ENCODE peak calls at places on chromosomes 1 and 21, in five cellular contexts. S is body of pancreas, B is BE2C, X is tibial artery, I is stomach. E is an unnamed sample. For H3K4me1 and H3K9me3, the result is how much of the 10 kb centered on the place peaks cover.

GRCh38 chr1:27382950-27383627 is at the start of gene CD164L2:
- DNase-seq in S (peak), B (no peak), X (no peak), I (peak), E (peak)

GRCh38 chr1:204014336-204014735 is 58.6 kb upstream of the SOX13 start:
- DNase-seq in S (no peak), B (no peak), X (no peak), I (no peak), E (no peak)

GRCh38 chr1:23099171-23099536 is 69.5 kb downstream of the LUZP1 start:
- DNase-seq in S (no peak), B (no peak), X (no peak), I (no peak), E (no peak)

GRCh38 chr1:197180252-197180878 is 33.9 kb upstream of the ASPM start:
- DNase-seq in S (no peak), B (no peak), X (no peak), I (no peak), E (no peak)

GRCh38 chr1:7284839-7285435 is 486.2 kb upstream of the VAMP3 start:
- DNase-seq in S (no peak), B (no peak), X (no peak), I (no peak), E (no peak)

GRCh38 chr1:67404212-67404620 is 26.0 kb downstream of the SERBP1 start:
- DNase-seq in S (no peak), B (no peak), X (no peak), I (no peak), E (no peak)

GRCh38 chr1:115252585-115252984 is 85.5 kb downstream of the NGF start:
- DNase-seq in S (no peak), B (no peak), X (no peak), I (no peak), E (no peak)

GRCh38 chr1:188128761-188129160 is 1300.0 kb downstream of the PLA2G4A start:
- DNase-seq in S (no peak), B (peak), X (no peak), I (no peak), E (peak)

GRCh38 chr1:115193429-115193828 is 104.1 kb upstream of the TSPAN2 start:
- DNase-seq in S (no peak), B (no peak), X (no peak), I (no peak), E (no peak)

GRCh38 chr21:35864039-35864438 is 196.3 kb downstream of the SETD4 start:
- DNase-seq in S (peak), B (no peak), X (no peak), I (no peak), E (no peak)

GRCh38 chr1:155651861-155652661 is 36.5 kb downstream of the YY1AP1 start:
- DNase-seq in S (no peak), B (no peak), X (no peak), I (no peak), E (no peak)

GRCh38 chr1:87131809-87132663 is 196.6 kb upstream of the LMO4 start:
- DNase-seq in S (peak), B (peak), X (peak), I (peak), E (peak)

GRCh38 chr1:1033009-1033587 is 13.2 kb downstream of the AGRN start:
- DNase-seq in S (peak), B (peak), X (no peak), I (peak), E (peak)

GRCh38 chr1:8497196-8497878 is 179.4 kb downstream of the SLC45A1 start:
- DNase-seq in S (no peak), B (no peak), X (no peak), I (no peak), E (no peak)

GRCh38 chr21:33940164-33940563 is 24.6 kb upstream of the ATP5PO start:
- DNase-seq in S (no peak), B (no peak), X (no peak), I (no peak), E (no peak)

GRCh38 chr1:232145768-232146167 is 484.2 kb downstream of the SIPA1L2 start:
- DNase-seq in S (no peak), B (no peak), X (no peak), I (no peak), E (no peak)

GRCh38 chr21:28742527-28742926 is 250.2 kb downstream of the LTN1 start:
- DNase-seq in S (no peak), B (no peak), X (no peak), I (no peak), E (no peak)

GRCh38 chr1:41351262-41352151 is 9.7 kb upstream of the FOXO6 start:
- DNase-seq in S (no peak), B (no peak), X (no peak), I (no peak), E (no peak)

GRCh38 chr1:66352783-66353182 is 181.2 kb upstream of the SGIP1 start:
- DNase-seq in S (no peak), B (no peak), X (no peak), I (no peak), E (no peak)

GRCh38 chr1:66350001-66350547 is 183.9 kb upstream of the SGIP1 start:
- DNase-seq in S (no peak), B (no peak), X (no peak), I (peak), E (peak)

GRCh38 chr1:66353207-66353606 is 180.7 kb upstream of the SGIP1 start:
- DNase-seq in S (no peak), B (no peak), X (no peak), I (no peak), E (no peak)

GRCh38 chr1:66351913-66352312 is 182.0 kb upstream of the SGIP1 start:
- DNase-seq in S (no peak), B (no peak), X (no peak), I (no peak), E (no peak)

GRCh38 chr1:66351474-66351873 is 182.5 kb upstream of the SGIP1 start:
- DNase-seq in S (no peak), B (no peak), X (no peak), I (no peak), E (no peak)
- H3K4me1 ChIP-seq in S (under half), B (under half), X (half or more), I (under half), E (under half)

GRCh38 chr1:150970818-150971582 is 3.6 kb downstream of the CERS2 start:
- DNase-seq in S (peak), B (peak), X (peak), I (peak), E (peak)
- H3K4me3 ChIP-seq in S (no peak), B (no peak), X (peak), I (peak), E (no peak)

GRCh38 chr1:152359906-152360305 is at the start of gene FLG2:
- DNase-seq in S (no peak), B (no peak), X (no peak), I (no peak), E (no peak)

DNA sequence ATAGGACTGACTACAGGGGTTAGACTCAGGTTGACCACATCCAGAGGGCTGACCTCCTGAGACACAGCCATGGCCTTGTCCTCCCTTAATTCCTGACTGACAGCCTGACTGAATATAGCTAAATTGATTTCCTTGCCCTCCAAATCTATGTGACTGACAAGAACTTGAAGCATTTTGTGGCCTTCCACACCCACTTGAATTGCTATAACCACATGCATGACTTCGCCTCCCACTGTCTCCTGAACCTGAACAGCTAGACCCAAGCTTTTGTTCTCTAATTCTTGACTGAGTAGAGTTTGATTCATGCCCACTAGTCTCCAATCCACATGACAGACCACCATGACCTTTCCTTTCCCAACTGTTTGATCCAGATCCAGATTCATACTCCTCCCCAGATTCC is 3.1 kb downstream of the FLG2 start:
- DNase-seq in S (no peak), B (no peak), X (no peak), I (no peak), E (no peak)
- H3K9me3 ChIP-seq in S (under half), B (under half), X (under half), I (under half), E (under half)

GRCh38 chr1:199983531-199983930 is 44.0 kb upstream of the NR5A2 start:
- DNase-seq in S (no peak), B (no peak), X (no peak), I (no peak), E (no peak)

GRCh38 chr1:199979071-199979470 is 48.4 kb upstream of the NR5A2 start:
- DNase-seq in S (peak), B (no peak), X (no peak), I (no peak), E (no peak)

GRCh38 chr1:199982606-199983005 is 44.9 kb upstream of the NR5A2 start:
- DNase-seq in S (no peak), B (no peak), X (no peak), I (no peak), E (no peak)

GRCh38 chr1:199981584-199981983 is 45.9 kb upstream of the NR5A2 start:
- DNase-seq in S (no peak), B (no peak), X (no peak), I (no peak), E (no peak)

DNA sequence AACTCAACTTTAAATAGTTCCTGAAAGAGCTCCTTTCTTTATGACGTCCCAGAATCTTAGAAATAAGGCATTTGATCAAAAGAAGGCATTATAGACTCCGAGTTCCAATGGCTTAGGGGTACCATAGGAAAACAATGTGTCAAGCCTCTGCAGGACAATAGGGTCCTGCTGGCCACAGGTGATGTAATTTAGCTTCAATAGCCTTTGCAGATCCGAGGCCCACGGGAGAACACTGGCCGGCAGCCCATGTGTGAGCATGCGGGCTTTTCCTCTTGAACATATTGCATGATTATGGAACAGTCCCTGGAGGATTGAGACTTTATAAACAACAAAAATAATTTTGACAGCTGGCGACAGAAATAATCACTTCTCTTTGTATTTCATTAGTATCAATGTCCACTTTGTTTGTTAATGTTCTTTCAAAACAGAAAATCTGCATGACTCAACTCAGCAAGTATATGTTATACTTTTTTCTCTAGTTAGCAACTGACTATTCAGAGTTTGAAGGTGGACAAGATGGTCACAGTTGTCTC is 49.0 kb upstream of the NR5A2 start:
- DNase-seq in S (peak), B (no peak), X (no peak), I (no peak), E (no peak)
- H3K4me1 ChIP-seq in S (under half), B (under half), X (under half), I (under half), E (under half)

GRCh38 chr1:110034040-110034450 is 379 bp upstream of the STRIP1 start:
- DNase-seq in S (no peak), B (no peak), X (no peak), I (no peak), E (no peak)
- H3K4me3 ChIP-seq in S (no peak), B (peak), X (peak), I (peak), E (peak)

DNA sequence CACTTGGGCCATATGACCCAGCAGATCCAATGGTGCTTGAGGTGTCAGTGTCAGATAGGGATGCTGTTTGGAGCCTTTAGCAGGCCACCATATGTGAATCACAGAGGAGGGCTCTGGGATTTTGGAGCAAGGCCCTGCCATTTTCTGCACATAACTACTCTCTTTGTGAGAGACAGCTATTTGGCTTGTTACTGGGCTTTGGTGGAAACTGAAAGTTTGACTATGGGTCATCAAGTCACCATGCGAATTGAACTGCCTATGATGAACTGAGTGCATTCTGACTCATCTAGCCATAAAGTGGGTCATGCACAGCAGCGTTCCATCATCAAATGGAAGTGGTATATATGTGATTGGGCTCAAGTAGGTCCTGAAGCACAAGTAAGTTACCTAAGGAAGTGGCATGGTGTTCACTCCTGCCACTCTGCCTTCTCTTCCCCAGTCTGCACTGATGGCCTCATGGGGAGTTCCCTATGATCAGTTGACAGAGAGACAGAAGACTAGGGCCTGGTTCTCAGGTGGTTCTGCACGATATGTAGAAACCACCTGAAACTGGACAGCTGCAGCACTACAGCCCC is 447.3 kb downstream of the AGBL4 start:
- DNase-seq in S (no peak), B (no peak), X (no peak), I (no peak), E (no peak)
- H3K9me3 ChIP-seq in S (under half), B (under half), X (under half), I (under half), E (under half)

GRCh38 chr1:162674018-162674608 is 41.8 kb downstream of the DDR2 start:
- DNase-seq in S (no peak), B (no peak), X (no peak), I (no peak), E (no peak)

GRCh38 chr1:162678439-162678838 is 46.2 kb downstream of the DDR2 start:
- DNase-seq in S (no peak), B (no peak), X (no peak), I (no peak), E (no peak)

GRCh38 chr1:162677607-162678371 is 45.5 kb downstream of the DDR2 start:
- DNase-seq in S (no peak), B (no peak), X (no peak), I (no peak), E (no peak)

GRCh38 chr1:162676767-162677166 is 44.5 kb downstream of the DDR2 start:
- DNase-seq in S (no peak), B (no peak), X (no peak), I (no peak), E (peak)

DNA sequence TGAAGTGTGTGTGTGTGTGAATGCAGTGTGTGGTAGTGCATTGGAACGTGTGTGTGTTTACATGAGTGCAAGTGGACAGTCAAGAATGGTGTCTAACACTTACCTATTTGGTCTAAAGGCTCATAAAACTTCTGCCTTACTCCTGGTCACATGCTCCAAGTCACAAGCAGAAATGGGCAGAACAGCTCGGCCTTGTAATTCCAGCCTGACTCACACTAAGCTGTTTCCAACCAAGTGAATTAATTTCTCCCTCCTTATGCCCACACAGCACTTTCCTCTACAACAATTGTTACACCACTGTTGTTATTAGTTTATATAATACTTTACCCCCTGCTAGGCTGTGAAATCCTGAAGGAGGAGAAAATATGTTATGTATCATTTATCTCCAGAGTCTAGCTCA is 43.8 kb downstream of the DDR2 start:
- DNase-seq in S (no peak), B (no peak), X (peak), I (no peak), E (no peak)
- H3K4me1 ChIP-seq in S (under half), B (under half), X (half or more), I (under half), E (under half)

DNA sequence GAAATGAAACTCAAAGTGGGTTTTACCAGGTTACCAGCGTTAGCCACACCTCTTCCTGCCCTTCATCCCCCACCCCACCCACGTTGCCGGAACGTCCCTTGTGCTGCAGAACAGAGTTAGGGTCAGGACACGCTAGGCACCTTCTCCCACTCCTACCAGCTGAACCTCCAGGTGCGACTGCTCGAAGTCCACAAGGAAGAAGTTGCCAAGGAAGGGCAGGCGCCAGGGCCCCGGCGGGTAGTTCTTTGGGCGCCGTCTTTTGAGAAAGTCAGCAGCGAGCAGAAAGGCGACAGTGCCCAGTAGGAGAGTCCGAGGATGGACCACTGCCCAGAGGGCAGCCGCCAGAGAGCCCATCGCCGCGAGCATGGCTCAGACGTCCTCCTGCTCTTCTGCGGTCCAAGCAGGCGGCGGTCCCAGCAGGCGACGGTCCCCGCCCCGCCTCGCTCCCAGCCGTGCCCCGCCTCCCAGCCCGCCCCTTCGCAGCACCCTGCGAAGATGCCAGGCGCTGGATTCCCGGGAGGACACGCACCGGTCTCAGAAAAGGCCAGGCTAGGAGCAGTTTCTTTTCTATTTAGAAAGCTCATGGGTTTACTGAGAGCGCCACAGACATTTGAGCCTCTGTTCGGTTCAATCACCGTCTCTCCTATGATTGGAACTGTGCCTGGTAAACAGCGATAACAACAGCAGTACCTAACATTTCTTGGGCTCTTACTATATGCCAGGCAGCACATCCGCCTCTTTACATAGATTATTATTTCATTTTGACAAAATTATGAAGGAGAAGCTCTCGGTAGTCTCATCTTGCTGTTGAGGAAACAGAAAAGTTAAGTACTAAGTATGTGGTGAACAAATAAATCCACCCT is at the start of gene CYP2J2:
- DNase-seq in S (peak), B (peak), X (peak), I (peak), E (peak)
- H3K4me3 ChIP-seq in S (no peak), B (peak), X (peak), I (peak), E (peak)

GRCh38 chr1:49298304-49298703 is 521.6 kb upstream of the BEND5 start:
- DNase-seq in S (peak), B (no peak), X (no peak), I (peak), E (peak)
- H3K9me3 ChIP-seq in S (under half), B (under half), X (under half), I (under half), E (under half)